ENCODE peak calls at places on chromosome 9, in six cellular contexts. D is activated CD4-positive, alpha-beta memory T cell treated with anti-CD3 and anti-CD28 coated beads, Interleukin-2, amount 10 ng/mL, durations not matched to agents 7 days and 5 days; C is ovary; G is NCI-H460; M is NCI-H1092; W is RPMI8226. J is an unnamed sample.

GRCh38 chr9:90124961-90125360 is 517.7 kb downstream of the DIRAS2 start:
- DNase-seq in D (no peak), C (no peak), G (peak; percentile 25), M (peak; percentile 56), W (no peak), J (no peak)

GRCh38 chr9:126439402-126439765 is 112.8 kb downstream of the MVB12B start:
- DNase-seq in D (no peak), C (no peak), G (no peak), M (no peak), W (no peak), J (no peak)

GRCh38 chr9:125631391-125632085 is 75.5 kb downstream of the MAPKAP1 start:
- DNase-seq in D (peak; percentile 29), C (no peak), G (peak; percentile 32), M (peak; percentile 21), W (peak; percentile 51), J (no peak)

GRCh38 chr9:133529457-133529856 is 4.7 kb upstream of the MYMK start:
- DNase-seq in D (no peak), C (no peak), G (no peak), M (no peak), W (peak; percentile 61), J (no peak)

GRCh38 chr9:88531920-88532319 is 3.1 kb upstream of the NXNL2 start:
- DNase-seq in D (no peak), C (no peak), G (no peak), M (no peak), W (no peak), J (no peak)

GRCh38 chr9:115615821-115616665 is 498.1 kb upstream of the TNC start:
- DNase-seq in D (no peak), C (no peak), G (peak; percentile 5), M (no peak), W (no peak), J (no peak)

GRCh38 chr9:565528-565927 is 276.0 kb upstream of the DMRT1 start:
- DNase-seq in D (no peak), C (no peak), G (no peak), M (no peak), W (no peak), J (no peak)

GRCh38 chr9:112921549-112921948 is 30.9 kb upstream of the SLC46A2 start:
- DNase-seq in D (no peak), C (no peak), G (peak; percentile 16), M (peak; percentile 30), W (peak; percentile 11), J (no peak)

GRCh38 chr9:80839821-80840670 is 849.3 kb downstream of the TLE1 start:
- DNase-seq in D (no peak), C (no peak), G (no peak), M (no peak), W (no peak), J (no peak)

GRCh38 chr9:6354072-6354686 is 26.0 kb downstream of the TPD52L3 start:
- DNase-seq in D (peak; percentile 27), C (no peak), G (peak; percentile 38), M (peak; percentile 35), W (peak; percentile 53), J (peak; percentile 11)

J was measured in heart left ventricle.